ENCODE peak calls at places on chromosomes 6 and 20, in six cellular contexts. T is IMR-90, F is neuronal stem cell, J is mesenchymal stem cell, M is mesendoderm, B is H1. H is an unnamed sample. For H3K79me1, the result is how much of the 10 kb centered on the place peaks cover.

GRCh38 chr6:139852484-139853140 is 478.2 kb upstream of the CITED2 start:
- DNase-seq in T (peak), F (no peak), J (peak), M (peak), B (no peak), H (no peak)

GRCh38 chr6:782141-782540 is 89.2 kb upstream of the EXOC2 start:
- DNase-seq in T (no peak), F (no peak), J (no peak), M (no peak), B (no peak), H (no peak)

GRCh38 chr6:91860951-91861350 is 1274.1 kb upstream of the MAP3K7 start:
- DNase-seq in T (peak), F (no peak), J (peak), M (no peak), B (no peak), H (no peak)

GRCh38 chr6:4383910-4384637 is 248.7 kb upstream of the ECI2 start:
- DNase-seq in T (no peak), F (no peak), J (peak), M (no peak), B (no peak), H (no peak)

GRCh38 chr6:136477548-136477947 is 72.7 kb downstream of the MAP7 start:
- DNase-seq in T (no peak), F (no peak), J (peak), M (no peak), B (no peak), H (no peak)

GRCh38 chr20:58293453-58293852 is 16.1 kb upstream of the RAB22A start:
- DNase-seq in T (no peak), F (peak), J (no peak), M (peak), B (no peak), H (no peak)

GRCh38 chr6:70557998-70558397 is 8.7 kb upstream of the SDHAF4 start:
- DNase-seq in T (no peak), F (no peak), J (no peak), M (no peak), B (no peak), H (no peak)

GRCh38 chr20:62618622-62619529 is 23.4 kb upstream of the SLCO4A1 start:
- DNase-seq in T (no peak), F (no peak), J (no peak), M (no peak), B (no peak), H (no peak)

GRCh38 chr6:114064862-114065261 is 93.9 kb upstream of the HDAC2 start:
- DNase-seq in T (no peak), F (no peak), J (no peak), M (no peak), B (no peak), H (no peak)

GRCh38 chr20:21228511-21228910 is 74.6 kb upstream of the XRN2 start:
- DNase-seq in T (no peak), F (no peak), J (no peak), M (no peak), B (no peak), H (no peak)

GRCh38 chr6:147406783-147407182 is 101.7 kb upstream of the SAMD5 start:
- DNase-seq in T (no peak), F (no peak), J (no peak), M (no peak), B (no peak), H (no peak)
- H3K79me1 ChIP-seq in T (under half), F (under half), J (under half), M (under half), B (under half), H (under half)

DNA sequence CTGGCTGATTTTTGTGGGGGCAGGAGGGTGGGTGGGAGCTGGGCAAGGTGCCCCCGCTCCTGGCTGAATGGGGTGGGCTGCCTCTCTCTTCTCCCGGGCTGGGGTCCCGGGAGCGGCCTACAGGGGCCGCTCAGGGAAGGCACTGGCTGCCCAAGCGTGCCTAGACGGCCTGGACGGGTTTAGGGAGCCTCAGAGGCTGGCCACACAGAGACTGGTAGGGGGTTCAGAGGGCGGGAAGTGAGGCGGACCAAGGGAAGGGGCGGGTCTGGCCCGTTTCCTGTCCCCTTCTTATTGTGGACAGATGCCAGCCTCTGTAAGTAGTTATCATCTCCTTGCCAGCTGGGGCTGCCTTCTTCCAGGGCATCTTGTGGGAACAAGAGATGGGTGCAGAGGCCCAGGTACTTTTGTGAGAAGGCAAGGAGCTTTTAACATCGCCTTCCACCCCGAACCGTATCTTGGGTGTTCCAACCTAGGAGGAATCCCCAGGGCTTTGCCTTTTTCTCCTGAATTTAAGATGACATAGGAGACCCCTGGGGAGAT is 437 bp downstream of the CD40 start:
- DNase-seq in T (no peak), F (no peak), J (peak), M (peak), B (peak), H (no peak)
- H3K4me3 ChIP-seq in T (peak), F (peak), J (no peak), M (peak), B (peak), H (peak)

DNA sequence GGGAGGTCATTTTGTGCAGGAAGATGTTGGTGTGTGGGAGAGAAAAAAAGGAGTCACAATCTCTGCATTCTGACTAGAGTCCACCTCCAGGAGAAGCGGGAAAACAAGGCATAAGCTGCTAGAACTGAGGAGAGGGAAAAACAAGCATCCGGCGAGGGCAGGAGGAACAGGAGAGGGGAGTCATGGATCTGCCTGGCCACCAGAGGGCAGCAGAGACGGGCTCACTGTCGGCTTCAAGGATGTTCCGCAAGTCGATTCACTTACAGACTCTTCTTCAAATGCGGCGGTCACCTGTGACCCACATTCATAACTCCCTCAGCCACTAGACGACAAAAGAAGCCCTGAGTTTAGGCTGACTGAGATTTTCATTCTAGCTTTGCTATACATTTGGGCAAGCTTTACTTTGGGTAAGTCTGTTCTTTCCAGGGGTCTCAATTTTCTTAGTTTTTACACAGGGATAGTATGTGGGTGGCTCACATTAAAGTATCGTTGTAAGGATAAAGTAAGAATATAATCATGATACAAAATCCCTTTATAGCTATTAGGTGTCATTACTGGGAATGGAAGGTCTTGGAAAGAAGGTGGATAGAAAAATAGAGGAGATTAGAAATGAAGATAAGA is 6.6 kb upstream of the BTNL2 start:
- DNase-seq in T (peak), F (peak), J (peak), M (peak), B (peak), H (peak)
- H3K79me1 ChIP-seq in T (under half), F (under half), J (under half), M (under half), B (under half), H (under half)

GRCh38 chr20:57212890-57213276 is 53.6 kb downstream of the BMP7 start:
- DNase-seq in T (no peak), F (no peak), J (no peak), M (no peak), B (no peak), H (no peak)
- H3K4me3 ChIP-seq in T (no peak), F (peak), J (no peak), M (no peak), B (no peak), H (no peak)